ENCODE peak calls at places on chromosomes 4 and X, in four cellular contexts. One of them, this sample, is unnamed.

GRCh38 chr4:86108152-86108551 is 251.7 kb downstream of the MAPK10 start:
- DNase-seq in GM12878: no peak
- DNase-seq in HepG2: no peak
- DNase-seq in K562: no peak
- DNase-seq in this sample: no peak

GRCh38 chr4:107760281-107760947 is 40.4 kb upstream of the PAPSS1 start:
- DNase-seq in HepG2: peak; percentile 23
- DNase-seq in K562: peak; percentile 13
- DNase-seq in GM12878: no peak
- DNase-seq in this sample: no peak

GRCh38 chr4:138910914-138911336 is 104.7 kb upstream of the NOCT start:
- DNase-seq in K562: peak; percentile 92
- DNase-seq in HepG2: peak; percentile 55
- DNase-seq in GM12878: no peak
- DNase-seq in this sample: peak; percentile 40

GRCh38 chr4:153585021-153585420 is 99.1 kb upstream of the TLR2 start:
- DNase-seq in HepG2: no peak
- DNase-seq in GM12878: no peak
- DNase-seq in K562: no peak
- DNase-seq in this sample: no peak

GRCh38 chr4:13218316-13218958 is 265.7 kb downstream of the RAB28 start:
- DNase-seq in K562: no peak
- DNase-seq in GM12878: no peak
- DNase-seq in HepG2: no peak
- DNase-seq in this sample: no peak

GRCh38 chr4:17577660-17578481 is 873 bp downstream of the LAP3 start:
- DNase-seq in HepG2: no peak
- DNase-seq in K562: peak; percentile 63
- DNase-seq in GM12878: no peak
- DNase-seq in this sample: peak; percentile 27

GRCh38 chr4:184616633-184617471 is 32.4 kb downstream of the CASP3 start:
- DNase-seq in GM12878: peak; percentile 38
- DNase-seq in HepG2: no peak
- DNase-seq in K562: no peak
- DNase-seq in this sample: no peak

GRCh38 chr4:36054750-36055467 is 189.4 kb downstream of the ARAP2 start:
- DNase-seq in K562: no peak
- DNase-seq in GM12878: no peak
- DNase-seq in HepG2: no peak
- DNase-seq in this sample: no peak

GRCh38 chrX:3549442-3549875 is 164.0 kb downstream of the PRKX start:
- DNase-seq in GM12878: no peak
- DNase-seq in HepG2: no peak
- DNase-seq in K562: no peak
- DNase-seq in this sample: peak; percentile 16

GRCh38 chrX:136251042-136251991 is at the start of gene MAP7D3:
- DNase-seq in HepG2: no peak
- DNase-seq in GM12878: no peak
- DNase-seq in K562: peak; percentile 75
- DNase-seq in this sample: peak; percentile 90

GRCh38 chr4:6907658-6908191 is 1.9 kb upstream of the TBC1D14 start:
- DNase-seq in HepG2: no peak
- DNase-seq in GM12878: no peak
- DNase-seq in K562: peak; percentile 60
- DNase-seq in this sample: peak; percentile 41

GRCh38 chrX:8647176-8647575 is 84.8 kb downstream of the ANOS1 start:
- DNase-seq in K562: no peak
- DNase-seq in GM12878: no peak
- DNase-seq in HepG2: no peak
- DNase-seq in this sample: no peak

GRCh38 chr4:183876268-183876934 is 28.7 kb upstream of the STOX2 start:
- DNase-seq in K562: no peak
- DNase-seq in GM12878: no peak
- DNase-seq in HepG2: no peak
- DNase-seq in this sample: peak; percentile 12

GRCh38 chr4:116824172-116824571 is 261.2 kb downstream of the TRAM1L1 start:
- DNase-seq in GM12878: no peak
- DNase-seq in K562: no peak
- DNase-seq in HepG2: no peak
- DNase-seq in this sample: no peak

GRCh38 chr4:118849867-118850812 is 14.2 kb upstream of the SEC24D start:
- DNase-seq in HepG2: no peak
- DNase-seq in GM12878: no peak
- DNase-seq in K562: no peak
- DNase-seq in this sample: no peak

GRCh38 chr4:188423039-188423438 is 283.8 kb downstream of the TRIML1 start:
- DNase-seq in GM12878: no peak
- DNase-seq in HepG2: no peak
- DNase-seq in K562: no peak
- DNase-seq in this sample: no peak

GRCh38 chr4:142778430-142778829 is 67.7 kb downstream of the INPP4B start:
- DNase-seq in GM12878: no peak
- DNase-seq in K562: no peak
- DNase-seq in HepG2: no peak
- DNase-seq in this sample: no peak

GRCh38 chr4:13599159-13599558 is 28.4 kb downstream of the BOD1L1 start:
- DNase-seq in GM12878: no peak
- DNase-seq in HepG2: no peak
- DNase-seq in K562: peak; percentile 12
- DNase-seq in this sample: no peak

GRCh38 chr4:83075271-83075670 is 39.3 kb downstream of the PLAC8 start:
- DNase-seq in K562: no peak
- DNase-seq in HepG2: no peak
- DNase-seq in GM12878: no peak
- DNase-seq in this sample: no peak

GRCh38 chrX:47637546-47638195 is 7.9 kb upstream of the CFP start:
- DNase-seq in HepG2: no peak
- DNase-seq in GM12878: no peak
- DNase-seq in K562: no peak
- DNase-seq in this sample: no peak

GRCh38 chr4:83613994-83614393 is 78.1 kb downstream of the GPAT3 start:
- DNase-seq in GM12878: no peak
- DNase-seq in K562: no peak
- DNase-seq in HepG2: no peak
- DNase-seq in this sample: no peak

GRCh38 chr4:100367451-100367850 is 150.4 kb downstream of the EMCN start:
- DNase-seq in K562: no peak
- DNase-seq in HepG2: no peak
- DNase-seq in GM12878: no peak
- DNase-seq in this sample: no peak

GRCh38 chr4:125433453-125433852 is 118.7 kb downstream of the FAT4 start:
- DNase-seq in K562: no peak
- DNase-seq in HepG2: no peak
- DNase-seq in GM12878: no peak
- DNase-seq in this sample: no peak

GRCh38 chr4:102575369-102576129 is 74.4 kb downstream of the NFKB1 start:
- DNase-seq in GM12878: no peak
- DNase-seq in K562: no peak
- DNase-seq in HepG2: peak; percentile 39
- DNase-seq in this sample: no peak

GRCh38 chr4:100936676-100937390 is 410.5 kb downstream of the PPP3CA start:
- DNase-seq in GM12878: no peak
- DNase-seq in K562: no peak
- DNase-seq in HepG2: no peak
- DNase-seq in this sample: no peak

GRCh38 chr4:29263011-29263410 is 1457.2 kb upstream of the PCDH7 start:
- DNase-seq in GM12878: no peak
- DNase-seq in HepG2: no peak
- DNase-seq in K562: no peak
- DNase-seq in this sample: no peak

GRCh38 chr4:11748169-11748872 is 319.6 kb upstream of the HS3ST1 start:
- DNase-seq in HepG2: no peak
- DNase-seq in GM12878: no peak
- DNase-seq in K562: no peak
- DNase-seq in this sample: no peak

GRCh38 chr4:142696334-142697122 is 149.6 kb downstream of the INPP4B start:
- DNase-seq in HepG2: no peak
- DNase-seq in K562: no peak
- DNase-seq in GM12878: no peak
- DNase-seq in this sample: no peak

GRCh38 chrX:148871422-148872152 is 371.2 kb downstream of the AFF2 start:
- DNase-seq in GM12878: no peak
- DNase-seq in HepG2: no peak
- DNase-seq in K562: no peak
- DNase-seq in this sample: no peak

GRCh38 chr4:155179216-155179615 is 29.2 kb upstream of the NPY2R start:
- DNase-seq in HepG2: no peak
- DNase-seq in GM12878: no peak
- DNase-seq in K562: no peak
- DNase-seq in this sample: no peak

GRCh38 chr4:147589586-147589985 is 27.6 kb upstream of the TMEM184C start:
- DNase-seq in K562: no peak
- DNase-seq in GM12878: no peak
- DNase-seq in HepG2: no peak
- DNase-seq in this sample: no peak

GRCh38 chr4:84529169-84529751 is 30.2 kb upstream of the NKX6-1 start:
- DNase-seq in HepG2: peak; percentile 16
- DNase-seq in K562: peak; percentile 36
- DNase-seq in GM12878: no peak
- DNase-seq in this sample: peak; percentile 30

GRCh38 chr4:112453321-112453720 is 62.7 kb downstream of the NEUROG2 start:
- DNase-seq in K562: no peak
- DNase-seq in HepG2: no peak
- DNase-seq in GM12878: no peak
- DNase-seq in this sample: no peak

GRCh38 chr4:8409271-8410065 is 31.1 kb downstream of the ACOX3 start:
- DNase-seq in K562: peak; percentile 82
- DNase-seq in HepG2: no peak
- DNase-seq in GM12878: no peak
- DNase-seq in this sample: no peak

GRCh38 chrX:97531824-97532223 is 648.1 kb downstream of the RPA4 start:
- DNase-seq in K562: no peak
- DNase-seq in GM12878: no peak
- DNase-seq in HepG2: no peak
- DNase-seq in this sample: no peak

GRCh38 chr4:189096717-189097116 is 844.0 kb upstream of the FRG1 start:
- DNase-seq in GM12878: no peak
- DNase-seq in HepG2: no peak
- DNase-seq in K562: no peak
- DNase-seq in this sample: no peak

DNA sequence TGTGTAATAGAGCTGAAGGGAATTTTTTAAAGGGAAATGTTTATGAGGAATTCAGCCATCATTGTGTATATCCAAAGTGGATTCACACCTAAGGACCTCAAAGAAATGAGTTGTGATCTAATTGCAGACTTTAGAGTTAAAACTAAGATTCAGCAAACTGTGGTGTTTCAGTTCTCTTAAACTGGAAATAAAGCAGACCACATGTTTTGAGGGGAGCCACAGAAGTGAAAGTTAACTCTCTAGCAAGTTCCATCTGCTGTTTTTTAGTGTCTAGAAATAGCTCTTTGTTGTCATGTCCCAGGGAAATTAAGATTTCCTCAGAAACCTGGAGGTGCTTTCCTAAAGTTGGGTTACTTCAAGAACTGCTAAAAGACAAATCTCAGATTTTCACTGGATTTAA is 97.3 kb upstream of the DDX3X start:
- DNase-seq in HepG2: no peak
- DNase-seq in K562: no peak
- DNase-seq in GM12878: peak; percentile 64
- DNase-seq in this sample: no peak
- TF ChIP-seq TARDBP in HepG2: no peak
- TF ChIP-seq TARDBP in K562: no peak
- TF ChIP-seq TARDBP in GM12878: no peak
- TF ChIP-seq TARDBP in this sample: no peak

GRCh38 chr4:151485541-151486131 is 76.7 kb downstream of the FHIP1A start:
- DNase-seq in GM12878: no peak
- DNase-seq in HepG2: no peak
- DNase-seq in K562: no peak
- DNase-seq in this sample: no peak

GRCh38 chr4:151489462-151490203 is 80.7 kb downstream of the FHIP1A start:
- DNase-seq in HepG2: peak; percentile 12
- DNase-seq in GM12878: no peak
- DNase-seq in K562: peak; percentile 3
- DNase-seq in this sample: peak; percentile 10

GRCh38 chr4:151488968-151489367 is 80.0 kb downstream of the FHIP1A start:
- DNase-seq in HepG2: no peak
- DNase-seq in K562: no peak
- DNase-seq in GM12878: no peak
- DNase-seq in this sample: no peak

GRCh38 chr4:151484396-151485102 is 75.6 kb downstream of the FHIP1A start:
- DNase-seq in GM12878: no peak
- DNase-seq in HepG2: peak; percentile 38
- DNase-seq in K562: no peak
- DNase-seq in this sample: no peak

GRCh38 chr4:151486166-151486565 is 77.2 kb downstream of the FHIP1A start:
- DNase-seq in GM12878: no peak
- DNase-seq in K562: no peak
- DNase-seq in HepG2: no peak
- DNase-seq in this sample: no peak
- TF ChIP-seq TARDBP in GM12878: no peak
- TF ChIP-seq TARDBP in K562: no peak
- TF ChIP-seq TARDBP in HepG2: no peak
- TF ChIP-seq TARDBP in this sample: no peak

DNA sequence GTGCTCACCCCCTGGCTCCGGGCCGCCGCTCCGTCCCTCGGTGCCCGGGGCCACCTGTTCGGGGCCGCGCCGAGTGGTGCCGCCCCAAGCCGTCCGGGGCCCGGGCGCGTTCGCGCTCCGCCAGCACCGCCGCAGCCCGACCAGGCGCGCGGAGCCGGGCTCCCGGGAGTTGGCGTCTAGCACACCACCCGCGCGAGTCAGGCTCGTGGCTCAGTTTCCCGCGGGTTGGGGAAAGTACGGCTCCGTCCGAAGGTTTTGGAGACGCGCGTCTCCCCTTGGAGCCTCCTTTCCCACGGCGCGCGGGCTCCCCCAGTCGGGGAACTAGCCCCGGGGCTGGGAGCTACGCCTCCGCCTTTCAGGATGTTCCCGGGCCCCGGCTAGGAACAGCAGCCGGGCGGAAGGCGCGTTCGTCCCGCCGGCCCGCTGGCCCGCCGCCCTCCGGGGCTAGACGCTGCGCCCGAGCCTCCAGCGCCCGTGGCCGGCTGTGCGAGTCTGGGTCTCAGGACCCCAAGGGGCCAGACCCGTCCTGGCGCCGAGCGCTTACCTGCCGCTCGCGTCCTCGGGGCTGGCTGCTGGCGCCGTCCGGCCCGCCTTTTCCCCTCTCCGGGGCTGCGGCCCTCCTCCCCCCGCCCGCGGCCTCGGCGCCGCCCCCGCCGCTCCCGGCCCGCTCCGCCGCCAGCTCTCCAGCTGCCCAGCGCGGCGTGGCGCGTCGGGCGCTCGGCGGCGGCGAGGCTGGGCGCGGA is at the start of gene ADGRG2:
- DNase-seq in GM12878: no peak
- DNase-seq in HepG2: no peak
- DNase-seq in K562: no peak
- DNase-seq in this sample: peak; percentile 46
- TF ChIP-seq TARDBP in GM12878: no peak
- TF ChIP-seq TARDBP in HepG2: no peak
- TF ChIP-seq TARDBP in K562: no peak
- TF ChIP-seq TARDBP in this sample: no peak

GRCh38 chrX:1673337-1673736 is 58.5 kb downstream of the ASMT start:
- DNase-seq in GM12878: no peak
- DNase-seq in HepG2: peak; percentile 27
- DNase-seq in K562: peak; percentile 49
- DNase-seq in this sample: peak; percentile 56
- TF ChIP-seq TARDBP in GM12878: no peak
- TF ChIP-seq TARDBP in HepG2: no peak
- TF ChIP-seq TARDBP in K562: no peak
- TF ChIP-seq TARDBP in this sample: no peak

This sample was measured in HEK293T.